ENCODE peak calls at places on chromosome X, in four cellular contexts. I is SK-N-SH, A is H1, N is GM12878. R is an unnamed sample.

GRCh38 chrX:39112143-39112542 is 310.9 kb downstream of the MID1IP1 start:
- DNase-seq in I (no peak), A (no peak), N (no peak), R (no peak)

GRCh38 chrX:123905334-123905733 is 45.5 kb downstream of the XIAP start:
- DNase-seq in I (no peak), A (no peak), N (no peak), R (no peak)

GRCh38 chrX:72470593-72471310 is 101.9 kb downstream of the HDAC8 start:
- DNase-seq in I (no peak), A (no peak), N (no peak), R (peak)

GRCh38 chrX:43266487-43266886 is 389.6 kb upstream of the MAOA start:
- DNase-seq in I (no peak), A (no peak), N (no peak), R (no peak)

GRCh38 chrX:78199851-78200250 is 60.4 kb upstream of the TAF9B start:
- DNase-seq in I (peak), A (no peak), N (no peak), R (peak)

GRCh38 chrX:23953908-23954269 is 46.1 kb downstream of the CXorf58 start:
- DNase-seq in I (no peak), A (no peak), N (no peak), R (peak)

GRCh38 chrX:65821721-65822496 is 154.5 kb downstream of the MSN start:
- DNase-seq in I (no peak), A (no peak), N (no peak), R (no peak)

GRCh38 chrX:135213200-135213844 is 38.5 kb upstream of the ETDA start:
- DNase-seq in I (no peak), A (no peak), N (no peak), R (no peak)

GRCh38 chrX:29627833-29628232 is 587.5 kb upstream of the MAGEB2 start:
- DNase-seq in I (no peak), A (no peak), N (no peak), R (no peak)

GRCh38 chrX:53681661-53682060 is 4.9 kb downstream of the HUWE1 start:
- DNase-seq in I (no peak), A (no peak), N (no peak), R (no peak)

GRCh38 chrX:19840899-19841648 is 46.3 kb downstream of the SH3KBP1 start:
- DNase-seq in I (no peak), A (no peak), N (peak), R (no peak)

GRCh38 chrX:143873343-143873742 is 10.5 kb upstream of the UBE2NL start:
- DNase-seq in I (peak), A (no peak), N (no peak), R (no peak)

GRCh38 chrX:138775501-138775900 is 64.0 kb upstream of the FGF13 start:
- DNase-seq in I (peak), A (no peak), N (no peak), R (peak)

GRCh38 chrX:129478516-129478915 is 44.8 kb downstream of the SMARCA1 start:
- DNase-seq in I (no peak), A (no peak), N (no peak), R (no peak)

GRCh38 chrX:120309873-120310730 is 1.2 kb downstream of the TMEM255A start:
- DNase-seq in I (peak), A (peak), N (no peak), R (no peak)
- TF ChIP-seq NRF1 in I (no peak), A (no peak), N (no peak), R (no peak)

GRCh38 chrX:153829549-153829798 is 870 bp downstream of the PDZD4 start:
- DNase-seq in I (peak), A (no peak), N (no peak), R (no peak)
- TF ChIP-seq EP300 in I (no peak), A (no peak), N (no peak), R (no peak)

GRCh38 chrX:41655631-41656030 is 33.1 kb upstream of the GPR34 start:
- DNase-seq in I (no peak), A (no peak), N (no peak), R (no peak)
- TF ChIP-seq NRF1 in I (no peak), A (no peak), N (no peak), R (no peak)

DNA sequence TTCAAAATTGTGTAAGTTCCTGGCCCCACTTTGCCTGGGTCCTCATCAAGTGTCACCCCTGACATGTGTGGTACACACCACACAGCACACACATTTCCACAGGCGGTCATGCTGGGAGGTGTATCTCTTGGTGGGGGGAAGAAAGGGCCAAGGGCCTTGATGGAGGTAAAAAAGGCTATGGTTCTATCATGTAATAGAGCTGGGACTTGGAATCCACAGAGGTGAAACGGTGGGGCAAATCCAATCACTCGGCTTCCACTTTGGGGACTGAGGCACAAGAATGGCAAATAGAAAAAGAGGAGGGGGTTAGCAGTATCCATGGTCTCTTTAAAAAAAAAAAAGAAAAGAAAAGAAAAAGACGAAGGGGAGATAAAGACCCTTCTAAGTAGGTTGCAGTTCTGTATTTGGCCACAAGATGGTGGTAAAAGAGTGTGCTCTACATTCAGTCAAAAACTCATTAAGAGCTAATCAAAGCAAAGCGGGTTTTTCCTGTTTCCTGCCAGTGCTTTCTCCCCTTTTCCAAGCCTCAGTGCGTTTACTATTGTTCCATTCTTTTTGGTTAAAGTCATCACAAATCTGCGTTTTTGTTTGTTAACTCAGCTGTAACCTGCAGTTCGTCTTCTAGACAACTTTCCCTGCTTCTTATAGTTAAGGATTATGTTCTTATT is 37.0 kb upstream of the ATP6AP2 start:
- DNase-seq in I (peak), A (no peak), N (peak), R (peak)
- TF ChIP-seq EP300 in I (no peak), A (no peak), N (no peak), R (no peak)

GRCh38 chrX:132270699-132271098 is 51.5 kb upstream of the RAP2C start:
- DNase-seq in I (no peak), A (no peak), N (no peak), R (no peak)
- TF ChIP-seq NRF1 in I (no peak), A (no peak), N (no peak), R (no peak)

GRCh38 chrX:67568769-67569168 is 24.9 kb downstream of the AR start:
- DNase-seq in I (no peak), A (no peak), N (no peak), R (no peak)

GRCh38 chrX:67563469-67564448 is 19.9 kb downstream of the AR start:
- DNase-seq in I (no peak), A (no peak), N (no peak), R (no peak)

GRCh38 chrX:67564475-67564874 is 20.7 kb downstream of the AR start:
- DNase-seq in I (no peak), A (no peak), N (no peak), R (no peak)
- TF ChIP-seq EP300 in I (no peak), A (no peak), N (no peak), R (no peak)

GRCh38 chrX:1537031-1537715 is at the start of gene P2RY8:
- DNase-seq in I (no peak), A (no peak), N (peak), R (no peak)
- TF ChIP-seq NRF1 in I (no peak), A (no peak), N (no peak), R (no peak)